ENCODE peak calls at places on chromosomes 1 and 21, in ten cellular contexts. One of them, this sample, is unnamed.
A peak's percentile ranks its signal among the peaks of the same experiment; 100 is the strongest.

GRCh38 chr1:116943438-116943837 is 33.7 kb downstream of the PTGFRN start:
- DNase-seq in type B pancreatic cell: no peak
- DNase-seq in NB4: no peak
- DNase-seq in adrenal gland: no peak
- DNase-seq in CD4-positive, alpha-beta T cell: no peak
- DNase-seq in colonic mucosa: no peak
- DNase-seq in WERI-Rb-1: no peak
- DNase-seq in epithelial cell of esophagus: peak; percentile 55
- DNase-seq in IMR-90: no peak
- DNase-seq in brain microvascular endothelial cell: peak; percentile 9
- DNase-seq in this sample: no peak

GRCh38 chr1:1069061-1069710 is 4.9 kb downstream of the RNF223 start:
- DNase-seq in type B pancreatic cell: peak; percentile 94
- DNase-seq in NB4: peak; percentile 34
- DNase-seq in adrenal gland: peak; percentile 63
- DNase-seq in CD4-positive, alpha-beta T cell: peak; percentile 91
- DNase-seq in colonic mucosa: peak; percentile 90
- DNase-seq in WERI-Rb-1: peak; percentile 84
- DNase-seq in epithelial cell of esophagus: peak; percentile 81
- DNase-seq in IMR-90: peak; percentile 40
- DNase-seq in brain microvascular endothelial cell: peak; percentile 22
- DNase-seq in this sample: peak; percentile 71

GRCh38 chr21:15301736-15302135 is 236.9 kb upstream of the NRIP1 start:
- DNase-seq in type B pancreatic cell: no peak
- DNase-seq in NB4: no peak
- DNase-seq in adrenal gland: no peak
- DNase-seq in CD4-positive, alpha-beta T cell: no peak
- DNase-seq in colonic mucosa: no peak
- DNase-seq in WERI-Rb-1: no peak
- DNase-seq in epithelial cell of esophagus: peak; percentile 22
- DNase-seq in IMR-90: no peak
- DNase-seq in brain microvascular endothelial cell: peak; percentile 18
- DNase-seq in this sample: no peak

GRCh38 chr21:44436111-44436611 is 19.1 kb upstream of the LRRC3 start:
- DNase-seq in type B pancreatic cell: peak; percentile 61
- DNase-seq in NB4: no peak
- DNase-seq in adrenal gland: peak; percentile 3
- DNase-seq in CD4-positive, alpha-beta T cell: no peak
- DNase-seq in colonic mucosa: no peak
- DNase-seq in WERI-Rb-1: peak; percentile 6
- DNase-seq in epithelial cell of esophagus: no peak
- DNase-seq in IMR-90: no peak
- DNase-seq in brain microvascular endothelial cell: no peak
- DNase-seq in this sample: no peak

GRCh38 chr1:185719021-185719420 is 15.2 kb upstream of the HMCN1 start:
- DNase-seq in type B pancreatic cell: no peak
- DNase-seq in NB4: no peak
- DNase-seq in adrenal gland: peak; percentile 17
- DNase-seq in CD4-positive, alpha-beta T cell: no peak
- DNase-seq in colonic mucosa: no peak
- DNase-seq in WERI-Rb-1: peak; percentile 12
- DNase-seq in epithelial cell of esophagus: peak; percentile 96
- DNase-seq in IMR-90: peak; percentile 92
- DNase-seq in brain microvascular endothelial cell: peak; percentile 93
- DNase-seq in this sample: peak; percentile 98

GRCh38 chr1:17061486-17062271 is 7.8 kb upstream of the SDHB start:
- DNase-seq in type B pancreatic cell: no peak
- DNase-seq in NB4: peak; percentile 29
- DNase-seq in adrenal gland: no peak
- DNase-seq in CD4-positive, alpha-beta T cell: no peak
- DNase-seq in colonic mucosa: no peak
- DNase-seq in WERI-Rb-1: no peak
- DNase-seq in epithelial cell of esophagus: peak; percentile 64
- DNase-seq in IMR-90: no peak
- DNase-seq in brain microvascular endothelial cell: no peak
- DNase-seq in this sample: no peak

GRCh38 chr1:39866767-39867166 is 16.5 kb downstream of the TRIT1 start:
- DNase-seq in type B pancreatic cell: no peak
- DNase-seq in NB4: no peak
- DNase-seq in adrenal gland: no peak
- DNase-seq in CD4-positive, alpha-beta T cell: no peak
- DNase-seq in colonic mucosa: no peak
- DNase-seq in WERI-Rb-1: no peak
- DNase-seq in epithelial cell of esophagus: peak; percentile 57
- DNase-seq in IMR-90: peak; percentile 86
- DNase-seq in brain microvascular endothelial cell: peak; percentile 79
- DNase-seq in this sample: no peak

GRCh38 chr1:20229191-20229590 is 42.9 kb upstream of the PLA2G2C start:
- DNase-seq in type B pancreatic cell: no peak
- DNase-seq in NB4: no peak
- DNase-seq in adrenal gland: peak; percentile 42
- DNase-seq in CD4-positive, alpha-beta T cell: no peak
- DNase-seq in colonic mucosa: no peak
- DNase-seq in WERI-Rb-1: no peak
- DNase-seq in epithelial cell of esophagus: no peak
- DNase-seq in IMR-90: no peak
- DNase-seq in brain microvascular endothelial cell: no peak
- DNase-seq in this sample: no peak

GRCh38 chr1:31381394-31382287 is 8.8 kb upstream of the FABP3 start:
- DNase-seq in type B pancreatic cell: no peak
- DNase-seq in NB4: no peak
- DNase-seq in adrenal gland: peak; percentile 56
- DNase-seq in CD4-positive, alpha-beta T cell: no peak
- DNase-seq in colonic mucosa: peak; percentile 44
- DNase-seq in WERI-Rb-1: peak; percentile 76
- DNase-seq in epithelial cell of esophagus: peak; percentile 77
- DNase-seq in IMR-90: no peak
- DNase-seq in brain microvascular endothelial cell: no peak
- DNase-seq in this sample: no peak

GRCh38 chr1:55702064-55702463 is 486.9 kb upstream of the USP24 start:
- DNase-seq in type B pancreatic cell: no peak
- DNase-seq in NB4: peak; percentile 31
- DNase-seq in adrenal gland: no peak
- DNase-seq in CD4-positive, alpha-beta T cell: no peak
- DNase-seq in colonic mucosa: peak; percentile 31
- DNase-seq in WERI-Rb-1: peak; percentile 40
- DNase-seq in epithelial cell of esophagus: peak; percentile 56
- DNase-seq in IMR-90: no peak
- DNase-seq in brain microvascular endothelial cell: peak; percentile 53
- DNase-seq in this sample: peak; percentile 68

GRCh38 chr1:100896481-100896982 is 642 bp downstream of the SLC30A7 start:
- DNase-seq in type B pancreatic cell: no peak
- DNase-seq in NB4: peak; percentile 66
- DNase-seq in adrenal gland: no peak
- DNase-seq in CD4-positive, alpha-beta T cell: peak; percentile 48
- DNase-seq in colonic mucosa: peak; percentile 54
- DNase-seq in WERI-Rb-1: peak; percentile 9
- DNase-seq in epithelial cell of esophagus: peak; percentile 87
- DNase-seq in IMR-90: peak; percentile 65
- DNase-seq in brain microvascular endothelial cell: peak; percentile 66
- DNase-seq in this sample: peak; percentile 69

GRCh38 chr1:39760074-39761008 is 10.8 kb downstream of the OXCT2 start:
- DNase-seq in type B pancreatic cell: no peak
- DNase-seq in NB4: no peak
- DNase-seq in adrenal gland: no peak
- DNase-seq in CD4-positive, alpha-beta T cell: no peak
- DNase-seq in colonic mucosa: no peak
- DNase-seq in WERI-Rb-1: no peak
- DNase-seq in epithelial cell of esophagus: no peak
- DNase-seq in IMR-90: no peak
- DNase-seq in brain microvascular endothelial cell: no peak
- DNase-seq in this sample: no peak

GRCh38 chr1:167196185-167196584 is 24.5 kb upstream of the POU2F1 start:
- DNase-seq in type B pancreatic cell: no peak
- DNase-seq in NB4: no peak
- DNase-seq in adrenal gland: no peak
- DNase-seq in CD4-positive, alpha-beta T cell: no peak
- DNase-seq in colonic mucosa: no peak
- DNase-seq in WERI-Rb-1: peak; percentile 8
- DNase-seq in epithelial cell of esophagus: no peak
- DNase-seq in IMR-90: no peak
- DNase-seq in brain microvascular endothelial cell: peak; percentile 18
- DNase-seq in this sample: peak; percentile 36

GRCh38 chr1:187527346-187527745 is 698.6 kb downstream of the PLA2G4A start:
- DNase-seq in type B pancreatic cell: no peak
- DNase-seq in NB4: no peak
- DNase-seq in adrenal gland: no peak
- DNase-seq in CD4-positive, alpha-beta T cell: no peak
- DNase-seq in colonic mucosa: no peak
- DNase-seq in WERI-Rb-1: no peak
- DNase-seq in epithelial cell of esophagus: no peak
- DNase-seq in IMR-90: peak; percentile 24
- DNase-seq in brain microvascular endothelial cell: no peak
- DNase-seq in this sample: no peak

GRCh38 chr1:15994590-15995351 is 9.3 kb upstream of the SRARP start:
- DNase-seq in type B pancreatic cell: no peak
- DNase-seq in NB4: peak; percentile 64
- DNase-seq in adrenal gland: peak; percentile 82
- DNase-seq in CD4-positive, alpha-beta T cell: no peak
- DNase-seq in colonic mucosa: peak; percentile 62
- DNase-seq in WERI-Rb-1: peak; percentile 73
- DNase-seq in epithelial cell of esophagus: peak; percentile 68
- DNase-seq in IMR-90: peak; percentile 56
- DNase-seq in brain microvascular endothelial cell: peak; percentile 48
- DNase-seq in this sample: peak; percentile 77

GRCh38 chr1:64004451-64004850 is 199.0 kb upstream of the UBE2U start:
- DNase-seq in type B pancreatic cell: no peak
- DNase-seq in NB4: no peak
- DNase-seq in adrenal gland: no peak
- DNase-seq in CD4-positive, alpha-beta T cell: no peak
- DNase-seq in colonic mucosa: no peak
- DNase-seq in WERI-Rb-1: no peak
- DNase-seq in epithelial cell of esophagus: no peak
- DNase-seq in IMR-90: peak; percentile 5
- DNase-seq in brain microvascular endothelial cell: no peak
- DNase-seq in this sample: no peak

GRCh38 chr1:64000021-64000420 is 203.4 kb upstream of the UBE2U start:
- DNase-seq in type B pancreatic cell: no peak
- DNase-seq in NB4: no peak
- DNase-seq in adrenal gland: no peak
- DNase-seq in CD4-positive, alpha-beta T cell: no peak
- DNase-seq in colonic mucosa: no peak
- DNase-seq in WERI-Rb-1: no peak
- DNase-seq in epithelial cell of esophagus: peak; percentile 74
- DNase-seq in IMR-90: peak; percentile 55
- DNase-seq in brain microvascular endothelial cell: no peak
- DNase-seq in this sample: peak; percentile 66

GRCh38 chr1:64006276-64007051 is 197.0 kb upstream of the UBE2U start:
- DNase-seq in type B pancreatic cell: no peak
- DNase-seq in NB4: peak; percentile 12
- DNase-seq in adrenal gland: peak; percentile 45
- DNase-seq in CD4-positive, alpha-beta T cell: no peak
- DNase-seq in colonic mucosa: no peak
- DNase-seq in WERI-Rb-1: no peak
- DNase-seq in epithelial cell of esophagus: peak; percentile 81
- DNase-seq in IMR-90: peak; percentile 80
- DNase-seq in brain microvascular endothelial cell: peak; percentile 73
- DNase-seq in this sample: peak; percentile 78

GRCh38 chr1:64001038-64001437 is 202.4 kb upstream of the UBE2U start:
- DNase-seq in type B pancreatic cell: no peak
- DNase-seq in NB4: no peak
- DNase-seq in adrenal gland: no peak
- DNase-seq in CD4-positive, alpha-beta T cell: no peak
- DNase-seq in colonic mucosa: no peak
- DNase-seq in WERI-Rb-1: no peak
- DNase-seq in epithelial cell of esophagus: no peak
- DNase-seq in IMR-90: no peak
- DNase-seq in brain microvascular endothelial cell: no peak
- DNase-seq in this sample: no peak
- TF ChIP-seq CTCF in type B pancreatic cell: no peak
- TF ChIP-seq CTCF in NB4: no peak
- TF ChIP-seq CTCF in adrenal gland: no peak
- TF ChIP-seq CTCF in CD4-positive, alpha-beta T cell: no peak
- TF ChIP-seq CTCF in colonic mucosa: no peak
- TF ChIP-seq CTCF in WERI-Rb-1: no peak
- TF ChIP-seq CTCF in epithelial cell of esophagus: no peak
- TF ChIP-seq CTCF in IMR-90: no peak
- TF ChIP-seq CTCF in brain microvascular endothelial cell: no peak
- TF ChIP-seq CTCF in this sample: no peak

GRCh38 chr1:76955652-76956051 is 88.4 kb downstream of the ST6GALNAC5 start:
- DNase-seq in type B pancreatic cell: no peak
- DNase-seq in NB4: no peak
- DNase-seq in adrenal gland: no peak
- DNase-seq in CD4-positive, alpha-beta T cell: no peak
- DNase-seq in colonic mucosa: no peak
- DNase-seq in WERI-Rb-1: no peak
- DNase-seq in epithelial cell of esophagus: no peak
- DNase-seq in IMR-90: peak; percentile 13
- DNase-seq in brain microvascular endothelial cell: no peak
- DNase-seq in this sample: no peak
- TF ChIP-seq CTCF in type B pancreatic cell: no peak
- TF ChIP-seq CTCF in NB4: no peak
- TF ChIP-seq CTCF in adrenal gland: no peak
- TF ChIP-seq CTCF in CD4-positive, alpha-beta T cell: no peak
- TF ChIP-seq CTCF in colonic mucosa: no peak
- TF ChIP-seq CTCF in WERI-Rb-1: no peak
- TF ChIP-seq CTCF in epithelial cell of esophagus: no peak
- TF ChIP-seq CTCF in IMR-90: no peak
- TF ChIP-seq CTCF in brain microvascular endothelial cell: no peak
- TF ChIP-seq CTCF in this sample: no peak

DNA sequence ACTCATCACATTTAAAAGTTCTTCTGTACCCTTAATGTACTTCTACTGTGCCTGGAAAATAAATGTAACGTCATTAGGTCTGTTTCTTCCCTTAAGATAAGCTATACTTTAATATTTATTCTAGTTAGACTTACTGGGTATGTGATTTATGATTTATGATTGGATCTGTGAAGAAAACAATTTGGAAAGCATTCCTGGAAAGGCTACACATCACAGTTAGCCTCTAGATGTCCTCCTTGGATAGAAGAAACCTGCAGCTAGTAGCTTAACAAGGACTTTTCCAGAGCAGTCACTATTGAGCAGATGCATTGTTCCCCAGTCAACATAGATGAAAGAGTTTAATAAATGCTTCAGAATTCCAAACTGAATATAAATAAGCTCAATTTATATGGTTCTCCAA is 22.2 kb upstream of the ABL2 start:
- DNase-seq in type B pancreatic cell: no peak
- DNase-seq in NB4: peak; percentile 39
- DNase-seq in adrenal gland: no peak
- DNase-seq in CD4-positive, alpha-beta T cell: no peak
- DNase-seq in colonic mucosa: no peak
- DNase-seq in WERI-Rb-1: no peak
- DNase-seq in epithelial cell of esophagus: peak; percentile 58
- DNase-seq in IMR-90: peak; percentile 67
- DNase-seq in brain microvascular endothelial cell: peak; percentile 38
- DNase-seq in this sample: peak; percentile 56
- TF ChIP-seq CTCF in type B pancreatic cell: peak; percentile 54
- TF ChIP-seq CTCF in NB4: peak; percentile 6
- TF ChIP-seq CTCF in adrenal gland: peak; percentile 58
- TF ChIP-seq CTCF in CD4-positive, alpha-beta T cell: peak; percentile 56
- TF ChIP-seq CTCF in colonic mucosa: peak; percentile 48
- TF ChIP-seq CTCF in WERI-Rb-1: peak; percentile 57
- TF ChIP-seq CTCF in epithelial cell of esophagus: peak; percentile 59
- TF ChIP-seq CTCF in IMR-90: peak; percentile 68
- TF ChIP-seq CTCF in brain microvascular endothelial cell: peak; percentile 56
- TF ChIP-seq CTCF in this sample: peak; percentile 73

DNA sequence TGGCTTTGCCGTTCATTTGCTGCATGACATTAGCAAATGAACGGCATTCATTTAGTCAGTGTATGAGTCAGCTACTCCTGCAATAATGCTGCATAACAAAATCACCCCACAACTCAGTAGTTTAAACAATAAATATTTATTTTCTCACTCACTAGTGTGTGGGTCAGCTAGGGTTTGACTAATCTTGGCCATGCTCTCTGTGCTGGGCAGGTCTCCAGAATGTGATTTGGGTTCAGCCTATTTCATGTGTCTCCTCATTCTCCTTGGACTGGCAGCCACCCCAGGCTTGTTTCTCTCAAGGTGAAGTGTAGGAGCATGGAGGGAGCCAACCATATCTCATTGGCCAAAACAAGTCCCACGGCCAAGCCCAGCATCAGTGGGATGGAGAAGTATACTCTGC is 104.3 kb downstream of the LACTBL1 start:
- DNase-seq in type B pancreatic cell: no peak
- DNase-seq in NB4: no peak
- DNase-seq in adrenal gland: no peak
- DNase-seq in CD4-positive, alpha-beta T cell: no peak
- DNase-seq in colonic mucosa: no peak
- DNase-seq in WERI-Rb-1: no peak
- DNase-seq in epithelial cell of esophagus: no peak
- DNase-seq in IMR-90: peak; percentile 41
- DNase-seq in brain microvascular endothelial cell: no peak
- DNase-seq in this sample: no peak
- TF ChIP-seq CTCF in type B pancreatic cell: no peak
- TF ChIP-seq CTCF in NB4: no peak
- TF ChIP-seq CTCF in adrenal gland: no peak
- TF ChIP-seq CTCF in CD4-positive, alpha-beta T cell: no peak
- TF ChIP-seq CTCF in colonic mucosa: no peak
- TF ChIP-seq CTCF in WERI-Rb-1: no peak
- TF ChIP-seq CTCF in epithelial cell of esophagus: no peak
- TF ChIP-seq CTCF in IMR-90: no peak
- TF ChIP-seq CTCF in brain microvascular endothelial cell: no peak
- TF ChIP-seq CTCF in this sample: no peak

This sample was measured in MCF 10A.